ENCODE peak calls at places on chromosomes 12 and 14, in six cellular contexts. T, J, I, Q, Y and M are unnamed samples.

GRCh38 chr14:21108791-21109190 is 7.9 kb downstream of the TMEM253 start:
- DNase-seq in I (no peak), J (no peak), Y (no peak), Q (no peak), T (no peak), M (no peak)

GRCh38 chr12:124861492-124861891 is 2.2 kb downstream of the SCARB1 start:
- DNase-seq in Q (peak; percentile 80), Y (peak; percentile 85), I (no peak), J (no peak), T (peak; percentile 71), M (peak; percentile 67)

GRCh38 chr12:126362964-126363363 is 1297.7 kb downstream of the AACS start:
- DNase-seq in Q (no peak), T (no peak), J (no peak), Y (peak; percentile 34), I (no peak), M (no peak)

GRCh38 chr12:3046441-3047200 is 30.6 kb upstream of the TSPAN9 start:
- DNase-seq in Y (no peak), I (no peak), T (peak; percentile 77), Q (peak; percentile 43), J (no peak), M (no peak)

GRCh38 chr12:98424726-98425401 is 90.5 kb upstream of the TMPO start:
- DNase-seq in T (peak; percentile 63), J (peak; percentile 48), Q (peak; percentile 90), Y (peak; percentile 85), I (peak; percentile 67), M (no peak)

GRCh38 chr12:7113389-7113871 is 4.4 kb upstream of the C1RL start:
- DNase-seq in I (peak; percentile 54), J (no peak), Y (no peak), T (no peak), Q (peak; percentile 69), M (no peak)

GRCh38 chr12:87094356-87094755 is 838.2 kb upstream of the MGAT4C start:
- DNase-seq in T (no peak), I (no peak), Q (no peak), Y (no peak), J (no peak), M (no peak)

GRCh38 chr12:119772431-119772830 is 104.5 kb downstream of the PRKAB1 start:
- DNase-seq in T (no peak), Y (no peak), I (no peak), J (no peak), Q (no peak), M (no peak)

GRCh38 chr14:67251573-67252226 is 10.5 kb downstream of the PALS1 start:
- DNase-seq in J (no peak), I (no peak), T (no peak), Y (no peak), Q (peak; percentile 69), M (no peak)

GRCh38 chr12:106301241-106301610 is 1.3 kb upstream of the TCP11L2 start:
- DNase-seq in T (no peak), Q (peak; percentile 11), J (no peak), I (no peak), Y (no peak), M (no peak)

GRCh38 chr14:78848234-78848820 is 678.2 kb downstream of the NRXN3 start:
- DNase-seq in T (no peak), I (peak; percentile 33), Q (peak; percentile 39), Y (peak; percentile 31), J (peak; percentile 2), M (peak; percentile 18)

GRCh38 chr12:111444706-111445310 is 39.1 kb downstream of the SH2B3 start:
- DNase-seq in T (peak; percentile 74), Q (peak; percentile 43), I (peak; percentile 65), J (no peak), Y (peak; percentile 60), M (no peak)

GRCh38 chr12:113203852-113204760 is 17.2 kb upstream of the TPCN1 start:
- DNase-seq in I (no peak), J (no peak), T (no peak), Y (no peak), Q (peak; percentile 48), M (no peak)

GRCh38 chr12:49334681-49335080 is 2.3 kb downstream of the C1QL4 start:
- DNase-seq in I (no peak), T (no peak), Q (no peak), Y (no peak), J (no peak), M (no peak)

GRCh38 chr12:27732281-27732680 is 21.6 kb downstream of the MRPS35 start:
- DNase-seq in J (no peak), Q (no peak), Y (peak; percentile 49), I (peak; percentile 31), T (no peak), M (no peak)

GRCh38 chr12:61525331-61525730 is 734.9 kb upstream of the USP15 start:
- DNase-seq in Y (no peak), Q (no peak), J (no peak), T (no peak), I (no peak), M (no peak)

GRCh38 chr12:75665216-75665615 is 153.8 kb upstream of the KRR1 start:
- DNase-seq in I (no peak), T (no peak), Y (no peak), J (no peak), Q (no peak), M (no peak)

GRCh38 chr14:73227812-73228781 is 9.2 kb upstream of the PAPLN start:
- DNase-seq in Q (peak; percentile 94), Y (peak; percentile 67), J (peak; percentile 47), T (peak; percentile 61), I (no peak), M (no peak)

GRCh38 chr12:50620050-50620974 is 115.5 kb downstream of the DIP2B start:
- DNase-seq in I (peak; percentile 73), T (no peak), J (peak; percentile 79), Q (peak; percentile 87), Y (no peak), M (no peak)

GRCh38 chr12:119695034-119695433 is 27.1 kb downstream of the PRKAB1 start:
- DNase-seq in J (no peak), Y (no peak), I (no peak), Q (peak; percentile 19), T (no peak), M (no peak)

GRCh38 chr14:32473476-32473875 is 144.4 kb downstream of the AKAP6 start:
- DNase-seq in Q (peak; percentile 71), T (peak; percentile 66), I (no peak), Y (peak; percentile 60), J (no peak), M (peak; percentile 81)

GRCh38 chr12:48219635-48220034 is 16.5 kb upstream of the OR10AD1 start:
- DNase-seq in J (no peak), I (no peak), Y (no peak), Q (no peak), T (no peak), M (no peak)

GRCh38 chr12:120264511-120265202 is 873 bp downstream of the PXN start:
- DNase-seq in T (no peak), J (no peak), Q (no peak), Y (no peak), I (no peak), M (no peak)

GRCh38 chr12:49671051-49671765 is 36.0 kb downstream of the FMNL3 start:
- DNase-seq in Q (no peak), Y (peak; percentile 38), I (peak; percentile 86), T (no peak), J (no peak), M (no peak)

GRCh38 chr12:30823140-30823669 is 68.5 kb upstream of the CAPRIN2 start:
- DNase-seq in J (no peak), I (no peak), T (peak; percentile 37), Q (peak; percentile 61), Y (peak; percentile 41), M (no peak)

GRCh38 chr12:94614288-94614721 is 36.1 kb downstream of the TMCC3 start:
- DNase-seq in J (no peak), I (no peak), Q (peak; percentile 28), Y (no peak), T (no peak), M (no peak)

GRCh38 chr14:54695196-54695595 is 128.3 kb downstream of the SAMD4A start:
- DNase-seq in Y (no peak), T (no peak), J (no peak), Q (no peak), I (no peak), M (no peak)

DNA sequence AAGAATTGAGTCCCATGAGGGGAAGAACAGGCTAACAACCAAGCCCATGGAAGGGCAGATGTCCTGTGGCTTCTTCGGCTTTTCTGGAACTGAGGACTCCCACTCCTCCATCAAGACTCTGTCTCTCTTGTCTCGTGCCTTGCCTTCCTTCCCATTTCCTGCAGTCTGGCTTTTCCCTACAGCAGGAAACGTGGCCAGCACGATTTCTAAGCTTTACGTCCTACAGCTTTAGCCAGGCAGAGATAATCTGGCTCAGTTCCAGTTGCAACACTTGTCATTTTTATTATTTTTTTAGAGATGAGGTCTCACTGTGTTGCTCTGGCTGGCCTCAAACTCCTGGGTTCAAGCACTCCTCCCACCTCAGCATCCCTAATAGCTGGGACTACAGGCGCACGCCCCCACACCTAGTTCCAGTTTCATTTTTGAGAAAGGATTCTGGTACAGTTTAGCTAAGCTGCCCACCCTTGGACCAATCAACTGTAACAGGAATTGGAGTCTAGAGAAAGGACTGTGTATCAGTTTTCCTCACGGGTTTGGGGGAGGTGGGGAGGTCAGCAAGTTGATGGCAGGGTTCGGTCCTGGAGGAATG is 19.9 kb downstream of the CALM1 start:
- DNase-seq in T (no peak), I (no peak), Q (peak; percentile 47), Y (no peak), J (no peak), M (no peak)
- H3K4me3 ChIP-seq in T (no peak overlapping the region), I (no peak overlapping the region), Q (no peak overlapping the region), Y (no peak overlapping the region), J (no peak overlapping the region), M (no peak overlapping the region)

DNA sequence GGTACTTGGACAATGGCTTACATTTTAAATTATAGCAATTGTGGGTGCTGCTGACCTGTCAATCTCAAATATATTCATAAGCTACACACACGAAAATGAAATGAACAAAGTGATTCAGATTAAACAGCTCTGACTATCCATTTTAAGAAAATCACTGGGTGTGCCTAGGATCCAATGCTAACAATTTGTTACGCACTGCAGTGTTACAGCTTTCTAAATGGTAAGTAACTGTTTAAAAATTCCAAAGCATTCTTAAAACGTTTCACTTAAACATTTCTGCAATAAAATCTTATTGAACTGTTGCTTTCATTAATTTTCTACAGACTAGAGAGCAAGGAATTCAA is 18.9 kb downstream of the LMO3 start:
- DNase-seq in T (no peak), Q (no peak), Y (no peak), J (no peak), I (no peak), M (no peak)
- H3K4me3 ChIP-seq in T (no peak overlapping the region), Q (no peak overlapping the region), Y (no peak overlapping the region), J (no peak overlapping the region), I (no peak overlapping the region), M (no peak overlapping the region)

DNA sequence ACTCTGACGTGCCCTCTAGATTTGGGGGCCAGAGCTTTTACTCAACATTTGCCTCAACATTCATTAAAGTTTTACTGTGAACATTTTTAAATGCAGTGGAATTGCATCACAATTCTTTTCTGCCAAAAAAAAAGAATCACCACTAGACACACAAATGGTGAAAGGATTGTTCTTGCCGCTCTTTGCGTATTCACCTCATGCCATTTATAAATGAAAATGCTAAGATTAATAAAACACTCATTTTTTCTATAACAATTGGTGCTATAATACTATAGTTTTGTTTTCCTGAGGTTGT is 985 bp downstream of the RHOJ start:
- DNase-seq in J (no peak), Y (no peak), T (no peak), I (no peak), Q (peak; percentile 45), M (no peak)
- H3K4me3 ChIP-seq in J (peak overlapping the region; percentile 66), Y (peak overlapping the region; percentile 58), T (peak overlapping the region; percentile 61), I (no peak overlapping the region), Q (no peak overlapping the region), M (no peak overlapping the region)

DNA sequence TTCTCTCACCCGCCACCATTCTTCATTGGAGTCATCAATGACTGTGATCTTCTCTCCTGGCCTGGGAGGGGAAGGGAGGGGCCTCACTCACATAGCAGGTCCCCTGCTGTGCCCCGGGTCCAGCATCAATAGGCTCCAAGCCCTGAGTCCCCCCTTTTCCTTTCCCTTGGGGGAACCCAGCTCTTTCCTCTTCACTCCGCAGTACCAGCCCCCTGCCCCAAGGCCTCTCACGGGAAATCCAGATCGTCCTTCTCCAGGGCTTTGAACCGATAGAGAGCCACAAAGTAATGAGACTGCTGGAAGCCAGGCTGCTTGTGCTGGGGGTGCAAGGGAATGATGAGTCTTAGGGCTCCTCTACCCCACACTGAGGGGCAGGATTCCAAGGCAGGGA is 6.7 kb downstream of the STAC3 start:
- DNase-seq in Q (no peak), Y (no peak), T (no peak), J (no peak), I (no peak), M (no peak)
- H3K4me3 ChIP-seq in Q (no peak overlapping the region), Y (no peak overlapping the region), T (no peak overlapping the region), J (no peak overlapping the region), I (no peak overlapping the region), M (no peak overlapping the region)